ENCODE peak calls at places on chromosomes 4 and X, in nine cellular contexts. One of them, this sample, is unnamed. For H3K9me3 and H3K4me1, the result is how much of the 10 kb centered on the place peaks cover.

GRCh38 chr4:121126449-121127006 is 37.6 kb downstream of the TNIP3 start:
- DNase-seq in A549: no peak
- DNase-seq in thoracic aorta: no peak
- DNase-seq in mammary epithelial cell: no peak
- DNase-seq in ovary: no peak
- DNase-seq in endodermal cell: no peak
- DNase-seq in esophagus squamous epithelium: no peak
- DNase-seq in body of pancreas: no peak
- DNase-seq in psoas muscle: no peak
- DNase-seq in this sample: no peak

GRCh38 chr4:158129649-158130048 is 43.2 kb downstream of the GASK1B start:
- DNase-seq in endodermal cell: no peak
- DNase-seq in thoracic aorta: no peak
- DNase-seq in esophagus squamous epithelium: no peak
- DNase-seq in psoas muscle: no peak
- DNase-seq in ovary: no peak
- DNase-seq in A549: no peak
- DNase-seq in mammary epithelial cell: peak
- DNase-seq in body of pancreas: no peak
- DNase-seq in this sample: no peak

GRCh38 chr4:66694716-66695115 is 850.6 kb downstream of the CENPC start:
- DNase-seq in mammary epithelial cell: no peak
- DNase-seq in ovary: no peak
- DNase-seq in endodermal cell: no peak
- DNase-seq in thoracic aorta: no peak
- DNase-seq in body of pancreas: peak
- DNase-seq in psoas muscle: no peak
- DNase-seq in A549: no peak
- DNase-seq in esophagus squamous epithelium: no peak
- DNase-seq in this sample: no peak

GRCh38 chrX:79259073-79259689 is 108.0 kb downstream of the ITM2A start:
- DNase-seq in body of pancreas: no peak
- DNase-seq in psoas muscle: no peak
- DNase-seq in mammary epithelial cell: no peak
- DNase-seq in A549: no peak
- DNase-seq in ovary: no peak
- DNase-seq in thoracic aorta: no peak
- DNase-seq in endodermal cell: no peak
- DNase-seq in esophagus squamous epithelium: no peak
- DNase-seq in this sample: no peak

GRCh38 chrX:100685284-100685996 is 41.4 kb downstream of the SRPX2 start:
- DNase-seq in body of pancreas: peak
- DNase-seq in ovary: no peak
- DNase-seq in endodermal cell: peak
- DNase-seq in A549: peak
- DNase-seq in thoracic aorta: no peak
- DNase-seq in psoas muscle: no peak
- DNase-seq in esophagus squamous epithelium: no peak
- DNase-seq in mammary epithelial cell: peak
- DNase-seq in this sample: no peak

GRCh38 chr4:40437741-40438383 is 102.7 kb downstream of the CHRNA9 start:
- DNase-seq in body of pancreas: no peak
- DNase-seq in psoas muscle: no peak
- DNase-seq in A549: no peak
- DNase-seq in mammary epithelial cell: no peak
- DNase-seq in endodermal cell: peak
- DNase-seq in thoracic aorta: no peak
- DNase-seq in ovary: no peak
- DNase-seq in esophagus squamous epithelium: no peak
- DNase-seq in this sample: no peak

GRCh38 chrX:7278356-7278755 is 130.4 kb upstream of the PUDP start:
- DNase-seq in psoas muscle: no peak
- DNase-seq in mammary epithelial cell: no peak
- DNase-seq in thoracic aorta: no peak
- DNase-seq in body of pancreas: no peak
- DNase-seq in A549: no peak
- DNase-seq in esophagus squamous epithelium: no peak
- DNase-seq in endodermal cell: no peak
- DNase-seq in ovary: no peak
- DNase-seq in this sample: no peak

GRCh38 chr4:82761249-82761648 is 37.3 kb downstream of the SCD5 start:
- DNase-seq in ovary: no peak
- DNase-seq in mammary epithelial cell: no peak
- DNase-seq in body of pancreas: no peak
- DNase-seq in A549: no peak
- DNase-seq in esophagus squamous epithelium: no peak
- DNase-seq in endodermal cell: peak
- DNase-seq in psoas muscle: no peak
- DNase-seq in thoracic aorta: no peak
- DNase-seq in this sample: no peak

GRCh38 chrX:153845842-153846241 is 15.5 kb upstream of the PDZD4 start:
- DNase-seq in mammary epithelial cell: peak
- DNase-seq in body of pancreas: no peak
- DNase-seq in esophagus squamous epithelium: no peak
- DNase-seq in ovary: no peak
- DNase-seq in A549: no peak
- DNase-seq in thoracic aorta: no peak
- DNase-seq in endodermal cell: no peak
- DNase-seq in psoas muscle: no peak
- DNase-seq in this sample: no peak

GRCh38 chr4:112519689-112520597 is 4.0 kb upstream of the NEUROG2 start:
- DNase-seq in psoas muscle: no peak
- DNase-seq in esophagus squamous epithelium: no peak
- DNase-seq in ovary: no peak
- DNase-seq in A549: no peak
- DNase-seq in thoracic aorta: no peak
- DNase-seq in body of pancreas: no peak
- DNase-seq in endodermal cell: peak
- DNase-seq in mammary epithelial cell: no peak
- DNase-seq in this sample: no peak

GRCh38 chrX:138775501-138775900 is 64.0 kb upstream of the FGF13 start:
- DNase-seq in esophagus squamous epithelium: no peak
- DNase-seq in endodermal cell: no peak
- DNase-seq in ovary: no peak
- DNase-seq in psoas muscle: no peak
- DNase-seq in thoracic aorta: no peak
- DNase-seq in body of pancreas: no peak
- DNase-seq in mammary epithelial cell: peak
- DNase-seq in A549: peak
- DNase-seq in this sample: no peak

GRCh38 chrX:71950066-71950465 is 39.4 kb downstream of the NHSL2 start:
- DNase-seq in psoas muscle: no peak
- DNase-seq in esophagus squamous epithelium: no peak
- DNase-seq in endodermal cell: no peak
- DNase-seq in mammary epithelial cell: no peak
- DNase-seq in thoracic aorta: no peak
- DNase-seq in ovary: no peak
- DNase-seq in body of pancreas: no peak
- DNase-seq in A549: no peak
- DNase-seq in this sample: no peak

GRCh38 chr4:87804871-87805270 is 5.5 kb downstream of the IBSP start:
- DNase-seq in ovary: no peak
- DNase-seq in psoas muscle: no peak
- DNase-seq in mammary epithelial cell: no peak
- DNase-seq in A549: no peak
- DNase-seq in body of pancreas: no peak
- DNase-seq in thoracic aorta: no peak
- DNase-seq in esophagus squamous epithelium: no peak
- DNase-seq in endodermal cell: no peak
- DNase-seq in this sample: no peak

GRCh38 chr4:68359508-68359907 is 9.6 kb upstream of the YTHDC1 start:
- DNase-seq in A549: no peak
- DNase-seq in esophagus squamous epithelium: no peak
- DNase-seq in thoracic aorta: no peak
- DNase-seq in body of pancreas: no peak
- DNase-seq in endodermal cell: no peak
- DNase-seq in ovary: no peak
- DNase-seq in mammary epithelial cell: no peak
- DNase-seq in psoas muscle: no peak
- DNase-seq in this sample: no peak

GRCh38 chr4:42487230-42487629 is 89.9 kb downstream of the SHISA3 start:
- DNase-seq in A549: no peak
- DNase-seq in mammary epithelial cell: no peak
- DNase-seq in body of pancreas: no peak
- DNase-seq in ovary: no peak
- DNase-seq in esophagus squamous epithelium: no peak
- DNase-seq in thoracic aorta: no peak
- DNase-seq in psoas muscle: no peak
- DNase-seq in endodermal cell: no peak
- DNase-seq in this sample: no peak

GRCh38 chr4:73205482-73205881 is 53.1 kb downstream of the ANKRD17 start:
- DNase-seq in esophagus squamous epithelium: no peak
- DNase-seq in endodermal cell: no peak
- DNase-seq in mammary epithelial cell: no peak
- DNase-seq in A549: no peak
- DNase-seq in body of pancreas: no peak
- DNase-seq in thoracic aorta: no peak
- DNase-seq in ovary: no peak
- DNase-seq in psoas muscle: no peak
- DNase-seq in this sample: no peak

GRCh38 chrX:130990723-130991122 is 67.4 kb upstream of the ARHGAP36 start:
- DNase-seq in endodermal cell: no peak
- DNase-seq in mammary epithelial cell: no peak
- DNase-seq in esophagus squamous epithelium: no peak
- DNase-seq in psoas muscle: no peak
- DNase-seq in body of pancreas: no peak
- DNase-seq in ovary: no peak
- DNase-seq in A549: no peak
- DNase-seq in thoracic aorta: no peak
- DNase-seq in this sample: no peak

GRCh38 chr4:93852680-93853079 is 24.1 kb downstream of the ATOH1 start:
- DNase-seq in body of pancreas: no peak
- DNase-seq in psoas muscle: no peak
- DNase-seq in thoracic aorta: no peak
- DNase-seq in ovary: no peak
- DNase-seq in endodermal cell: no peak
- DNase-seq in esophagus squamous epithelium: no peak
- DNase-seq in A549: no peak
- DNase-seq in mammary epithelial cell: no peak
- DNase-seq in this sample: no peak

GRCh38 chr4:91032725-91033445 is 905.7 kb downstream of the CCSER1 start:
- DNase-seq in mammary epithelial cell: no peak
- DNase-seq in endodermal cell: no peak
- DNase-seq in thoracic aorta: no peak
- DNase-seq in ovary: no peak
- DNase-seq in psoas muscle: no peak
- DNase-seq in A549: no peak
- DNase-seq in body of pancreas: peak
- DNase-seq in esophagus squamous epithelium: no peak
- DNase-seq in this sample: no peak

GRCh38 chr4:47465008-47465407 is 1.5 kb upstream of the COMMD8 start:
- DNase-seq in esophagus squamous epithelium: no peak
- DNase-seq in thoracic aorta: no peak
- DNase-seq in psoas muscle: no peak
- DNase-seq in mammary epithelial cell: no peak
- DNase-seq in endodermal cell: no peak
- DNase-seq in body of pancreas: no peak
- DNase-seq in ovary: no peak
- DNase-seq in A549: no peak
- DNase-seq in this sample: no peak

GRCh38 chr4:14143892-14144291 is 516.4 kb upstream of the BOD1L1 start:
- DNase-seq in psoas muscle: no peak
- DNase-seq in thoracic aorta: no peak
- DNase-seq in endodermal cell: no peak
- DNase-seq in mammary epithelial cell: no peak
- DNase-seq in A549: peak
- DNase-seq in ovary: no peak
- DNase-seq in body of pancreas: no peak
- DNase-seq in esophagus squamous epithelium: no peak
- DNase-seq in this sample: no peak
- H3K9me3 ChIP-seq in psoas muscle: under half
- H3K9me3 ChIP-seq in thoracic aorta: under half
- H3K9me3 ChIP-seq in endodermal cell: under half
- H3K9me3 ChIP-seq in mammary epithelial cell: under half
- H3K9me3 ChIP-seq in A549: under half
- H3K9me3 ChIP-seq in ovary: under half
- H3K9me3 ChIP-seq in body of pancreas: under half
- H3K9me3 ChIP-seq in esophagus squamous epithelium: under half
- H3K9me3 ChIP-seq in this sample: under half

DNA sequence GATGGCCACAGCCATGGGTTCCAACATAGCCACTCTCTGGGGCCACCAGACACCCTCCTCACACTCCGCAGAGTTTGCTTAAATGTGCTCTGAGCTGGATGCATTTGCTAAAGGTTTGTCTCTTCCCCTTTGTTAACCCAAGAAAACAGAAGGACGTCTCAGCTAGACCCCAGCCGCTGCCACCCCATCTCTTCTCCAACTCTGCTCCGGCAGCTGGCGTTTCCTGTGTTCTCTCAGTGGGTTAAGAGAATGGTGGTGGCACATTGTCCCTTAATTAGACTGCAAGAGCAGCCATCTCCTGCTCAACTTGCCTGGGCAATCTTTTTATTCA is 43.7 kb upstream of the FAM9C start:
- DNase-seq in psoas muscle: no peak
- DNase-seq in A549: no peak
- DNase-seq in ovary: no peak
- DNase-seq in thoracic aorta: no peak
- DNase-seq in esophagus squamous epithelium: no peak
- DNase-seq in body of pancreas: no peak
- DNase-seq in mammary epithelial cell: no peak
- DNase-seq in endodermal cell: no peak
- DNase-seq in this sample: no peak
- TF ChIP-seq CTCF in psoas muscle: no peak
- TF ChIP-seq CTCF in A549: no peak
- TF ChIP-seq CTCF in ovary: no peak
- TF ChIP-seq CTCF in thoracic aorta: no peak
- TF ChIP-seq CTCF in esophagus squamous epithelium: no peak
- TF ChIP-seq CTCF in body of pancreas: no peak
- TF ChIP-seq CTCF in mammary epithelial cell: no peak
- TF ChIP-seq CTCF in endodermal cell: no peak
- TF ChIP-seq CTCF in this sample: no peak

GRCh38 chr4:147732516-147733193 is 767 bp downstream of the ARHGAP10 start:
- DNase-seq in psoas muscle: peak
- DNase-seq in ovary: peak
- DNase-seq in body of pancreas: peak
- DNase-seq in esophagus squamous epithelium: no peak
- DNase-seq in mammary epithelial cell: peak
- DNase-seq in thoracic aorta: no peak
- DNase-seq in A549: no peak
- DNase-seq in endodermal cell: peak
- DNase-seq in this sample: peak
- H3K4me1 ChIP-seq in psoas muscle: under half
- H3K4me1 ChIP-seq in ovary: under half
- H3K4me1 ChIP-seq in body of pancreas: under half
- H3K4me1 ChIP-seq in esophagus squamous epithelium: half or more
- H3K4me1 ChIP-seq in mammary epithelial cell: under half
- H3K4me1 ChIP-seq in thoracic aorta: under half
- H3K4me1 ChIP-seq in A549: under half
- H3K4me1 ChIP-seq in endodermal cell: under half
- H3K4me1 ChIP-seq in this sample: under half

DNA sequence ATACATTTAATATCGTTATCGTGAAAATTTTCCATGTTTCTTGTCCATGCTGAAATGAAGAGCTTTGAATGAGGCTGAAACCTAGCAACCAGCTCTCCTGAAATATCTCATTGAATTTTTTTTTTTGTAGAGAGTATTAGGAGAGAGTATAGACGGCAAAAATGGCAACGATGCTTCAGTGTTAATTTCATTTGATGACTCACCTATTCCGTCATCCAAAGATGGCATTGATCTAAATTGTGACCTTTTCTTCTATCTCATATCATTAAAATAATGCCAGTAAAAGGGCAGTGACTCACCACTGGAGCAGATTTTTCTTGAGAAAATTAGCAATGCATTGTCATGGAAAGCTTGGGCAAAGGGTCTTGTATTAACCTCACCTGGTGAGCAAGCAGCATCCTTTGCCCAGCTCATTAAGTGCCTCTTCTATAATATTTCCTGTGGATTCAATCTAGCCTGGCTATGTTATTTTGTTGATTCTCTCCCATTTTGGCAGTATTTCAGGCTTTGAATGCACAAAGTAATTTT is 19.6 kb downstream of the VMA21 start:
- DNase-seq in ovary: no peak
- DNase-seq in mammary epithelial cell: no peak
- DNase-seq in endodermal cell: no peak
- DNase-seq in A549: no peak
- DNase-seq in body of pancreas: no peak
- DNase-seq in psoas muscle: no peak
- DNase-seq in thoracic aorta: no peak
- DNase-seq in esophagus squamous epithelium: no peak
- DNase-seq in this sample: no peak
- H3K9me3 ChIP-seq in ovary: under half
- H3K9me3 ChIP-seq in mammary epithelial cell: under half
- H3K9me3 ChIP-seq in endodermal cell: under half
- H3K9me3 ChIP-seq in A549: under half
- H3K9me3 ChIP-seq in body of pancreas: under half
- H3K9me3 ChIP-seq in psoas muscle: under half
- H3K9me3 ChIP-seq in thoracic aorta: under half
- H3K9me3 ChIP-seq in esophagus squamous epithelium: under half
- H3K9me3 ChIP-seq in this sample: under half

This sample was measured in upper lobe of right lung.